ENCODE peak calls at places on chromosomes 4 and X, in six cellular contexts. M is AG10803, E is H7, J is left kidney, F is NCI-H1930, I is endothelial cell of umbilical vein. Q is an unnamed sample.

GRCh38 chr4:105350859-105351494 is 122.9 kb downstream of the PPA2 start:
- DNase-seq in M (peak; percentile 20), E (no peak), J (no peak), F (no peak), I (peak; percentile 43), Q (no peak)

GRCh38 chr4:96073446-96073845 is 233.6 kb downstream of the PDHA2 start:
- DNase-seq in M (no peak), E (no peak), J (no peak), F (no peak), I (no peak), Q (no peak)

GRCh38 chrX:69151898-69152297 is 13.4 kb downstream of the PJA1 start:
- DNase-seq in M (no peak), E (no peak), J (no peak), F (no peak), I (no peak), Q (no peak)

GRCh38 chr4:124105212-124105611 is 607.3 kb downstream of the ANKRD50 start:
- DNase-seq in M (peak; percentile 41), E (no peak), J (no peak), F (no peak), I (peak; percentile 22), Q (no peak)

GRCh38 chr4:179624768-179625181 is 2182.5 kb upstream of the AGA start:
- DNase-seq in M (peak; percentile 0), E (no peak), J (no peak), F (no peak), I (no peak), Q (no peak)

GRCh38 chr4:185881427-185881826 is 69.4 kb upstream of the SORBS2 start:
- DNase-seq in M (peak; percentile 82), E (no peak), J (no peak), F (no peak), I (no peak), Q (no peak)

GRCh38 chr4:4308800-4309441 is 18.9 kb downstream of the ZBTB49 start:
- DNase-seq in M (peak; percentile 87), E (no peak), J (no peak), F (no peak), I (no peak), Q (no peak)

GRCh38 chr4:39032218-39033085 is at the start of gene TMEM156:
- DNase-seq in M (no peak), E (no peak), J (no peak), F (no peak), I (peak; percentile 75), Q (no peak)

GRCh38 chrX:57677132-57677858 is 2.8 kb downstream of the NLRP2B start:
- DNase-seq in M (no peak), E (no peak), J (no peak), F (no peak), I (no peak), Q (no peak)

GRCh38 chrX:87516716-87517115 is 886 bp upstream of the KLHL4 start:
- DNase-seq in M (no peak), E (no peak), J (no peak), F (no peak), I (peak; percentile 85), Q (no peak)

GRCh38 chrX:2584216-2584615 is 83.4 kb upstream of the DHRSX start:
- DNase-seq in M (no peak), E (peak; percentile 81), J (peak; percentile 60), F (no peak), I (no peak), Q (no peak)

GRCh38 chr4:2570551-2571222 is 34.2 kb downstream of the FAM193A start:
- DNase-seq in M (no peak), E (peak; percentile 41), J (peak; percentile 47), F (no peak), I (peak; percentile 17), Q (no peak)

GRCh38 chr4:140839888-140840790 is 84.0 kb upstream of the TBC1D9 start:
- DNase-seq in M (peak; percentile 7), E (no peak), J (peak; percentile 8), F (no peak), I (no peak), Q (no peak)

GRCh38 chr4:162959056-162959455 is 207.6 kb downstream of the NAF1 start:
- DNase-seq in M (no peak), E (peak; percentile 18), J (peak; percentile 74), F (no peak), I (no peak), Q (no peak)

GRCh38 chrX:130347336-130347735 is 7.6 kb downstream of the SLC25A14 start:
- DNase-seq in M (peak; percentile 11), E (no peak), J (no peak), F (no peak), I (no peak), Q (no peak)

GRCh38 chrX:97389761-97390192 is 506.1 kb downstream of the RPA4 start:
- DNase-seq in M (peak; percentile 63), E (no peak), J (no peak), F (no peak), I (peak; percentile 73), Q (peak; percentile 16)